ENCODE peak calls at places on chromosomes 4 and X, in six cellular contexts. Z, O, H, W, Q and J are unnamed samples.

GRCh38 chr4:19832388-19832787 is 419.3 kb upstream of the SLIT2 start:
- DNase-seq in Z (peak), H (no peak), W (peak), Q (no peak), O (no peak), J (no peak)

GRCh38 chr4:65521666-65522065 is 148.6 kb downstream of the EPHA5 start:
- DNase-seq in Q (no peak), H (no peak), O (no peak), W (no peak), Z (no peak), J (no peak)

GRCh38 chr4:86014599-86014998 is 345.3 kb downstream of the MAPK10 start:
- DNase-seq in Z (no peak), Q (no peak), H (no peak), O (no peak), W (peak), J (peak)

GRCh38 chr4:57154191-57154590 is 44.0 kb upstream of the IGFBP7 start:
- DNase-seq in H (no peak), Q (no peak), O (no peak), W (peak), Z (peak), J (peak)

GRCh38 chr4:38411092-38411491 is 252.9 kb upstream of the KLF3 start:
- DNase-seq in Z (no peak), W (no peak), O (no peak), H (no peak), Q (no peak), J (no peak)

GRCh38 chrX:152896450-152896849 is 1.4 kb upstream of the ZNF185 start:
- DNase-seq in Q (no peak), O (no peak), W (no peak), Z (no peak), H (no peak), J (no peak)

GRCh38 chr4:18568600-18568999 is 547.0 kb upstream of the LCORL start:
- DNase-seq in Q (no peak), Z (no peak), W (peak), H (no peak), O (no peak), J (peak)

GRCh38 chr4:11623726-11624037 is 195.0 kb upstream of the HS3ST1 start:
- DNase-seq in Z (peak), Q (no peak), W (no peak), H (peak), O (no peak), J (peak)

GRCh38 chr4:85842540-85842939 is 367.6 kb downstream of the ARHGAP24 start:
- DNase-seq in Q (no peak), Z (peak), W (peak), H (no peak), O (no peak), J (no peak)

GRCh38 chrX:110006826-110007375 is 4.0 kb downstream of the TMEM164 start:
- DNase-seq in H (no peak), Q (no peak), O (no peak), Z (peak), W (no peak), J (no peak)

GRCh38 chrX:3939967-3940610 is 226.6 kb upstream of the PRKX start:
- DNase-seq in Z (peak), O (no peak), Q (no peak), W (peak), H (no peak), J (peak)

GRCh38 chr4:61277785-61278184 is 77.7 kb downstream of the ADGRL3 start:
- DNase-seq in O (no peak), W (no peak), H (no peak), Z (no peak), Q (no peak), J (no peak)

GRCh38 chrX:109918753-109919152 is 84.2 kb upstream of the TMEM164 start:
- DNase-seq in W (peak), Q (no peak), Z (peak), O (no peak), H (no peak), J (no peak)

GRCh38 chr4:184969610-184970009 is 48.7 kb upstream of the HELT start:
- DNase-seq in O (no peak), H (peak), Z (no peak), Q (no peak), W (no peak), J (no peak)

GRCh38 chr4:6383929-6384328 is 88.5 kb downstream of the PPP2R2C start:
- DNase-seq in H (no peak), Z (no peak), Q (no peak), O (no peak), W (no peak), J (no peak)

GRCh38 chr4:155741546-155741945 is 17.3 kb upstream of the GUCY1B1 start:
- DNase-seq in Q (no peak), W (no peak), H (no peak), O (no peak), Z (no peak), J (no peak)

GRCh38 chr4:38320833-38321232 is 343.2 kb upstream of the KLF3 start:
- DNase-seq in H (no peak), W (no peak), Q (no peak), O (no peak), Z (no peak), J (no peak)

GRCh38 chr4:185384877-185385465 is 10.8 kb downstream of the LRP2BP start:
- DNase-seq in Q (no peak), W (peak), O (no peak), Z (no peak), H (no peak), J (no peak)

GRCh38 chrX:54427837-54428424 is 12.3 kb upstream of the TSR2 start:
- DNase-seq in O (no peak), H (no peak), W (no peak), Q (no peak), Z (no peak), J (peak)

GRCh38 chr4:175514174-175514573 is 297.9 kb downstream of the GPM6A start:
- DNase-seq in H (no peak), Z (no peak), O (no peak), W (no peak), Q (no peak), J (no peak)

GRCh38 chrX:30635630-30636029 is 17.6 kb upstream of the GK start:
- DNase-seq in H (no peak), Q (no peak), W (no peak), O (no peak), Z (peak), J (no peak)

GRCh38 chr4:56871357-56871993 is 36.2 kb upstream of the REST start:
- DNase-seq in W (no peak), O (peak), Z (no peak), H (peak), Q (no peak), J (peak)

DNA sequence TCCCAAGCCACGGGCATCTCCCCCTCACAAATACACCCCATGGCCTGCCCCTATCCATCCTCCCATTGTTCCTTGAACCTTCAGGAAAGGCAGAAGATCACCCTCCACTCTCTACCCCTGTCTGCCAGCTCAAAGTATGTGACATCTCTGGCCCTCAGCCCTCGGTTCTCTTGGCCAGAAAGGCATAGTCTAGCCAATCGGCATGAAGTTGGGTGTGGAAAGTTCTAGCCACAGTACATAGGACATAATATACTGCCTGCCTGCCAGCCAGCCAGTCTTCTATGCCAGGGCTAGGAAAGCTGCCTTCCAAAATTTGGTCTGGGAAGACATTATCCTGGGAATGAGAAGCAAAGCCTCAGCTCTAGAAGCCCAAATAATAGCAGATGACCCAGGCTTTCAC is 3.2 kb upstream of the PLP1 start:
- DNase-seq in O (no peak), Z (no peak), H (peak), W (no peak), Q (no peak), J (no peak)
- H2BK15ac ChIP-seq in O (no peak), Z (no peak), H (no peak), W (no peak), Q (no peak), J (no peak)

GRCh38 chr4:188905248-188905647 is 766.0 kb downstream of the TRIML1 start:
- DNase-seq in W (no peak), Z (no peak), O (no peak), H (no peak), Q (no peak), J (no peak)

GRCh38 chr4:188915175-188915574 is 775.9 kb downstream of the TRIML1 start:
- DNase-seq in W (no peak), Z (peak), H (no peak), O (no peak), Q (no peak), J (no peak)

GRCh38 chr4:188911707-188912106 is 772.5 kb downstream of the TRIML1 start:
- DNase-seq in Z (no peak), O (no peak), W (no peak), Q (no peak), H (no peak), J (no peak)

GRCh38 chr4:188911199-188911598 is 772.0 kb downstream of the TRIML1 start:
- DNase-seq in O (no peak), Z (no peak), W (no peak), Q (no peak), H (no peak), J (no peak)
- H3K23ac ChIP-seq in O (no peak), Z (no peak), W (no peak), Q (no peak), H (no peak), J (no peak)

GRCh38 chr4:70839537-70840093 is at the start of gene GRSF1:
- DNase-seq in W (peak), H (peak), Q (peak), O (peak), Z (peak), J (peak)
- H3K18ac ChIP-seq in W (peak), H (peak), Q (peak), O (peak), Z (peak), J (peak)

DNA sequence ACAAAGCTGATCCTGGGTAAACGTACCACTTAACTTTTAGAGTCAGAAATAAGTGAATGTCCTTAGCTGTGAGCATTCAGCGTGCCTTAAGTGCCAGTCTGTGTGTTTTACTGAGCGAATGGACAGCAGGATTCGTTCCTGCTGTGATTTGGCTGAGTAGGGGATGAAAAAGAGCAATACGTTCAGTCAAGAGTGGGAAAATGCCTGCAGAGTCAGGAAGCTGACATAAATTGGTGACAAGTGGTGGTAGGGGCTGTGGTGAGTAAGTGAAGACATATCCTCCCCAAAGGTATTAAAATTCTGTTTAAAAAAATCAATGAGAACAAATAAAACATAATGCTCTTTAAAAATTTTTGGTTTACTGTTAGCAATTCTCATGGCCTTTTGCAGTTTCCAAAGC is 56.6 kb upstream of the TNIP3 start:
- DNase-seq in Z (no peak), H (no peak), O (no peak), Q (no peak), W (no peak), J (peak)
- H2BK15ac ChIP-seq in Z (no peak), H (no peak), O (no peak), Q (no peak), W (no peak), J (no peak)

DNA sequence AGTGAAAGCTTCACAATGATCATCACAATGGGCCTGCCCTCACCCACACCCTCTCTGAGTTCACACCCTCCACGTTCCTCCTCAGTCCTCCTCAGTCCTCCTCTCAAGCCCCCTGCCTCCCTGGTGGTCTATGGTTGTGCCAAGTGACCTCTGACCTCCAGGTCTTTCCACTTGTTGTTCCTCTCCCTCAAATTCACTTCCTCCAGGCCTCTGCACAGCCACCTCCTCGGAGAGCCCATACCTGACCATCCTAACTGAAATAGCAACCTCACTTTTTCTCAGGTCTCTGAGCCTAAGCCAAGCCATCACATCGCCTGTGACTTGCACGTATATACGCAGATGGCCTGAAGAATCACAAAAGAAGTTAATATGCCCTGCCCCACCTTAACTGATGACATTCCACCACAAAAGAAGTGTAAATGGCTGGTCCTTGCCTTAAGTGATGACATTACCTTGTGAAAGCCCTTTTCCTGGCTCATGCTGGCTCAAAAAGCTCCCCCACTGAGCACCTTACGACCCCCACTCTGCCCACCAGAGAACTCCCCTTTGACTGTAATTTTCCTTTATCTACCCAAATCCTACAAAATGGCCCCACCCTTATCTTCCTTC is 293.4 kb upstream of the TENM3 start:
- DNase-seq in Z (no peak), W (no peak), H (peak), O (no peak), Q (peak), J (peak)
- H3K23ac ChIP-seq in Z (no peak), W (no peak), H (no peak), O (no peak), Q (no peak), J (no peak)